ENCODE peak calls at places on chromosomes 12 and 14, in six cellular contexts. B is IMR-90, E is stomach, O is spleen, W is HepG2, A is esophagus squamous epithelium. Y is an unnamed sample.

GRCh38 chr14:39145266-39145966 is 24.7 kb downstream of the TRAPPC6B start:
- DNase-seq in B (no peak), E (no peak), O (no peak), W (peak), A (no peak), Y (no peak)

GRCh38 chr12:86118161-86118560 is 138.0 kb downstream of the MGAT4C start:
- DNase-seq in B (no peak), E (no peak), O (no peak), W (no peak), A (no peak), Y (no peak)

GRCh38 chr12:47776471-47777143 is 3.6 kb downstream of the SLC48A1 start:
- DNase-seq in B (peak), E (no peak), O (peak), W (no peak), A (no peak), Y (peak)

GRCh38 chr12:65695077-65695865 is 129.0 kb upstream of the HMGA2 start:
- DNase-seq in B (peak), E (peak), O (no peak), W (peak), A (no peak), Y (no peak)

GRCh38 chr12:27900920-27901879 is 71.3 kb downstream of the PTHLH start:
- DNase-seq in B (no peak), E (no peak), O (no peak), W (no peak), A (no peak), Y (peak)

GRCh38 chr12:124928912-124929530 is 14.6 kb upstream of the UBC start:
- DNase-seq in B (no peak), E (no peak), O (peak), W (no peak), A (no peak), Y (no peak)

GRCh38 chr12:117580718-117581062 is 219.3 kb upstream of the NOS1 start:
- DNase-seq in B (no peak), E (no peak), O (no peak), W (no peak), A (no peak), Y (peak)

GRCh38 chr14:70886421-70887206 is 20.6 kb upstream of the PCNX1 start:
- DNase-seq in B (no peak), E (no peak), O (no peak), W (no peak), A (no peak), Y (peak)

GRCh38 chr14:99137913-99138571 is 134.0 kb downstream of the BCL11B start:
- DNase-seq in B (no peak), E (peak), O (peak), W (no peak), A (no peak), Y (peak)

GRCh38 chr12:75784591-75784990 is 247.0 kb downstream of the PHLDA1 start:
- DNase-seq in B (peak), E (peak), O (no peak), W (peak), A (no peak), Y (peak)

GRCh38 chr12:122874081-122874480 is 21.8 kb downstream of the VPS37B start:
- DNase-seq in B (no peak), E (peak), O (peak), W (no peak), A (no peak), Y (no peak)

GRCh38 chr14:64733321-64733720 is 29.1 kb downstream of the PLEKHG3 start:
- DNase-seq in B (no peak), E (no peak), O (peak), W (no peak), A (no peak), Y (no peak)

GRCh38 chr12:52811191-52812072 is 2.5 kb downstream of the KRT4 start:
- DNase-seq in B (no peak), E (no peak), O (peak), W (no peak), A (no peak), Y (no peak)

GRCh38 chr14:76958975-76959710 is 69.4 kb downstream of the IRF2BPL start:
- DNase-seq in B (peak), E (no peak), O (no peak), W (peak), A (no peak), Y (peak)

GRCh38 chr12:57522887-57523705 is 472 bp downstream of the MBD6 start:
- DNase-seq in B (peak), E (peak), O (peak), W (no peak), A (no peak), Y (peak)

GRCh38 chr12:54858562-54858961 is 4.2 kb downstream of the MUCL1 start:
- DNase-seq in B (no peak), E (no peak), O (no peak), W (no peak), A (no peak), Y (no peak)

GRCh38 chr12:99271071-99271470 is 376.5 kb upstream of the GARIN6 start:
- DNase-seq in B (no peak), E (no peak), O (no peak), W (no peak), A (no peak), Y (no peak)

GRCh38 chr12:10190558-10191388 is 11.9 kb downstream of the TMEM52B start:
- DNase-seq in B (peak), E (peak), O (no peak), W (peak), A (no peak), Y (peak)

GRCh38 chr12:4274960-4275868 is 1.7 kb downstream of the CCND2 start:
- DNase-seq in B (peak), E (no peak), O (peak), W (no peak), A (no peak), Y (peak)

GRCh38 chr12:4277856-4278581 is 4.5 kb downstream of the CCND2 start:
- DNase-seq in B (no peak), E (no peak), O (no peak), W (no peak), A (no peak), Y (no peak)

GRCh38 chr12:4277205-4277543 is 3.6 kb downstream of the CCND2 start:
- DNase-seq in B (no peak), E (no peak), O (no peak), W (no peak), A (no peak), Y (no peak)

GRCh38 chr12:4275869-4276253 is 2.3 kb downstream of the CCND2 start:
- DNase-seq in B (no peak), E (no peak), O (no peak), W (no peak), A (no peak), Y (no peak)

GRCh38 chr12:4276524-4277204 is 3.1 kb downstream of the CCND2 start:
- DNase-seq in B (peak), E (peak), O (peak), W (peak), A (no peak), Y (peak)
- TF ChIP-seq POLR2A in B (no peak), E (no peak), O (no peak), W (no peak), A (no peak), Y (peak)

GRCh38 chr12:109475121-109475520 is 2.0 kb downstream of the KCTD10 start:
- DNase-seq in B (no peak), E (no peak), O (no peak), W (no peak), A (no peak), Y (no peak)

GRCh38 chr12:109477963-109478315 is 505 bp downstream of the UBE3B start:
- DNase-seq in B (no peak), E (no peak), O (no peak), W (no peak), A (no peak), Y (no peak)

GRCh38 chr12:109475993-109476806 is 900 bp downstream of the KCTD10 start:
- DNase-seq in B (no peak), E (no peak), O (no peak), W (no peak), A (no peak), Y (no peak)

GRCh38 chr12:109476807-109477184 is 304 bp downstream of the KCTD10 start:
- DNase-seq in B (no peak), E (no peak), O (no peak), W (no peak), A (no peak), Y (no peak)

GRCh38 chr12:109477185-109477962 is at the start of the genes KCTD10 and UBE3B:
- DNase-seq in B (peak), E (peak), O (peak), W (peak), A (peak), Y (peak)
- TF ChIP-seq CTCF in B (no peak), E (no peak), O (no peak), W (peak), A (peak), Y (no peak)

DNA sequence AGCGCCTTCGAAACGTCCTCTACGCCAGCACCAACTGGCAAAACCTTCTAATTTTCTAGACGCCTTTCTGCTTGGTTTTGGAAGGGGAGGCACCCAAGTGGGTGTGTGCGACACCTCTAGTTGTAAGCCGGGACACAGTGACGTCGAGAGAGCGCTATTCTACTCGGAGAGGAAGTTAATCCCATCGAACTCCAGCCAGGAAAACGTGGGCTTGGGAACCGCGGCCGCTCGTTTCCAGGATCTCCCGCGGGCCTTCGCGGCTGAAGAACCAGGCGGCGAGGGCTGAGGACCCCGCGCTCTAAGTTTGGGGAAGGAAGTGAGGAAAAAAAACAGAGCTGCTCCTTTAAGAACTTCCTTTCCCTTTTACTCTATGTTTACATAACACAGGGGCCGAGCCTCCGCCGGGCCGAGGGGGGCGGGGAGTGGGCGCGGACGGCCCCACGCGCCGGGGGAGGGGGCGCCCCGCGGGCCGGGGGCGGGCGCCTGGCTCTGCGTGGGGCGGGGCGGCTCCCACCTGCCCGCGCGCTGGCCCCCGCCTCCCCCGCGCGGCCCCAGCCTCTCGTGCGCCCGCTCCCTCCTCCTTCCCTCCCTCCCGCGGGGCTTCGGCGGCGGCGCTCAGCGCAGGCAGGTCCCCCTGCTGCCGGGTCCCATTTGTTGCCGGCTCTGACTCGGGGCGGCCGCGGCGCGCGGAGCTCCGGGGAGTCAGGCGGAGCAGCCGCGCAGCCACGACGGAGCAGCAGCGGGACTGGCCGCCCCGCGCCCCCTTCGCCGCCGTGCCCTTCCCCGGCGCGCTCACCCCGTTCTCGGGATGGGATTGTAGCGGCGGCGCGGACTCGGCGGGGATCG is at the start of gene PELI2:
- DNase-seq in B (peak), E (peak), O (peak), W (peak), A (peak), Y (peak)
- TF ChIP-seq POLR2A in B (peak), E (no peak), O (peak), W (no peak), A (no peak), Y (no peak)

GRCh38 chr12:120236124-120236398 is 29.5 kb downstream of the PXN start:
- DNase-seq in B (no peak), E (no peak), O (no peak), W (no peak), A (no peak), Y (no peak)

GRCh38 chr12:120235369-120236123 is 30.0 kb downstream of the PXN start:
- DNase-seq in B (no peak), E (no peak), O (no peak), W (no peak), A (no peak), Y (no peak)

GRCh38 chr12:120231316-120232011 is 30.6 kb upstream of the RPLP0 start:
- DNase-seq in B (peak), E (peak), O (peak), W (peak), A (no peak), Y (peak)

GRCh38 chr12:120238224-120238616 is 27.3 kb downstream of the PXN start:
- DNase-seq in B (no peak), E (no peak), O (no peak), W (no peak), A (no peak), Y (no peak)

GRCh38 chr12:120234643-120235368 is 30.7 kb downstream of the PXN start:
- DNase-seq in B (peak), E (peak), O (peak), W (peak), A (no peak), Y (no peak)
- TF ChIP-seq CTCF in B (peak), E (peak), O (no peak), W (peak), A (peak), Y (peak)

GRCh38 chr12:132190834-132191500 is 46.7 kb downstream of the NOC4L start:
- DNase-seq in B (no peak), E (no peak), O (no peak), W (no peak), A (no peak), Y (no peak)
- TF ChIP-seq POLR2A in B (no peak), E (no peak), O (no peak), W (no peak), A (no peak), Y (no peak)

GRCh38 chr14:31745741-31746140 is 184.5 kb downstream of the NUBPL start:
- DNase-seq in B (no peak), E (no peak), O (no peak), W (peak), A (no peak), Y (peak)
- TF ChIP-seq CTCF in B (no peak), E (no peak), O (no peak), W (peak), A (no peak), Y (no peak)

DNA sequence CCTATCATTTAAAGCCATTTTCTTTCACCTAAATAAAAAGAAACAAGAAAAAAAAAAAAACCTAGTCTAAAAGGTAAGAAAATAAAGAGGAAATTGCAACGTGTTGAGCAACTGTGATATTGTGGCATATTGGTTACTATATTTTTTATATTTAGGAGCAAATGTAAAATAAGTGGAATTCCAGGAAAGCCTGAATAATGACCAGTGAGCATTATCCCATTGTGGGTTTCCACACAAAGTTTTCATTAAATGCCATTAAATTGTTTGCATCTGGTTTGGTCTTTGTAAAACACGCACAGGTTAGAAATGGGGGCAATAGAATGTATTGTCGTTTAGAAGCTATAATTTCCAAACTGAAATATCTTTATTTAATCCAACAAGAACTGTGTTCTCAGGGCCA is 215.5 kb downstream of the SLC6A15 start:
- DNase-seq in B (no peak), E (no peak), O (no peak), W (no peak), A (no peak), Y (no peak)
- TF ChIP-seq POLR2A in B (no peak), E (no peak), O (no peak), W (no peak), A (no peak), Y (no peak)

GRCh38 chr14:22382395-22382794 is 206.6 kb downstream of the DAD1 start:
- DNase-seq in B (no peak), E (no peak), O (no peak), W (no peak), A (no peak), Y (no peak)

GRCh38 chr14:22384974-22385526 is 204.0 kb downstream of the DAD1 start:
- DNase-seq in B (no peak), E (no peak), O (no peak), W (no peak), A (no peak), Y (no peak)

GRCh38 chr14:22382955-22383354 is 206.1 kb downstream of the DAD1 start:
- DNase-seq in B (no peak), E (no peak), O (no peak), W (no peak), A (no peak), Y (no peak)

GRCh38 chr14:22384167-22384549 is 204.9 kb downstream of the DAD1 start:
- DNase-seq in B (no peak), E (no peak), O (no peak), W (no peak), A (no peak), Y (no peak)

GRCh38 chr14:22383515-22384166 is 205.4 kb downstream of the DAD1 start:
- DNase-seq in B (no peak), E (peak), O (no peak), W (no peak), A (no peak), Y (no peak)
- TF ChIP-seq CTCF in B (no peak), E (no peak), O (no peak), W (no peak), A (no peak), Y (no peak)

DNA sequence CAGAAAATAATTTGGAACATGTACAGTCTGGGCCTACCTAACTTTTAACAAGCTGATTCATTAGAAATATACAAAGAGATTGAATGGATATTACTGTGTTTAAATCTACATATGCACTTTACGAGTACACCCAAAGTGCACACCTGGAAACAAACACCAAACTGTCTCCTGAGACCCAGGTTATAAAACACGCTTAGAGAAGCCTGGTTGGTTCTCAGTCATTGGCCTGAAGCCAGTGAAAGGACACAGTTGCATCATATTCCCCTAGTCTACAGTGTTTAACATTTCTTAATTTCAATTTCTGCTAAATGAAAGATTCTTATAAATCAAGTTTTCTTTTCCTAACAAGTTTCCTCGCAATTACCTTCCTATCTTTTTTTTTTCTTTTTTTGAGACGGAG is 209.5 kb downstream of the FBXL14 start:
- DNase-seq in B (no peak), E (no peak), O (no peak), W (no peak), A (no peak), Y (no peak)
- TF ChIP-seq POLR2A in B (no peak), E (no peak), O (no peak), W (no peak), A (no peak), Y (no peak)